ENCODE peak calls at places on chromosomes 6 and 20, in seven cellular contexts. One of them, this sample, is unnamed.

GRCh38 chr6:98054453-98054852 is 771.4 kb upstream of the MMS22L start:
- DNase-seq in ureter: no peak
- DNase-seq in sciatic nerve: no peak
- DNase-seq in nucleus accumbens: no peak
- DNase-seq in sigmoid colon: no peak
- DNase-seq in anterior cingulate cortex: no peak
- DNase-seq in ACHN: peak
- DNase-seq in this sample: no peak

GRCh38 chr6:70375166-70375565 is 38.1 kb upstream of the FAM135A start:
- DNase-seq in ureter: no peak
- DNase-seq in sciatic nerve: no peak
- DNase-seq in nucleus accumbens: no peak
- DNase-seq in sigmoid colon: no peak
- DNase-seq in anterior cingulate cortex: no peak
- DNase-seq in ACHN: peak
- DNase-seq in this sample: no peak

GRCh38 chr20:38855356-38855755 is 49.9 kb downstream of the PPP1R16B start:
- DNase-seq in ureter: no peak
- DNase-seq in sciatic nerve: no peak
- DNase-seq in nucleus accumbens: no peak
- DNase-seq in sigmoid colon: no peak
- DNase-seq in anterior cingulate cortex: no peak
- DNase-seq in ACHN: no peak
- DNase-seq in this sample: no peak

GRCh38 chr6:3419624-3420272 is 37.1 kb downstream of the SLC22A23 start:
- DNase-seq in ureter: no peak
- DNase-seq in sciatic nerve: no peak
- DNase-seq in nucleus accumbens: no peak
- DNase-seq in sigmoid colon: no peak
- DNase-seq in anterior cingulate cortex: no peak
- DNase-seq in ACHN: no peak
- DNase-seq in this sample: no peak

GRCh38 chr6:21740719-21741118 is 147.2 kb downstream of the SOX4 start:
- DNase-seq in ureter: no peak
- DNase-seq in sciatic nerve: no peak
- DNase-seq in nucleus accumbens: no peak
- DNase-seq in sigmoid colon: no peak
- DNase-seq in anterior cingulate cortex: no peak
- DNase-seq in ACHN: no peak
- DNase-seq in this sample: no peak

GRCh38 chr20:18397090-18397489 is 69.7 kb downstream of the DZANK1 start:
- DNase-seq in ureter: no peak
- DNase-seq in sciatic nerve: no peak
- DNase-seq in nucleus accumbens: no peak
- DNase-seq in sigmoid colon: no peak
- DNase-seq in anterior cingulate cortex: no peak
- DNase-seq in ACHN: no peak
- DNase-seq in this sample: no peak

GRCh38 chr6:108837236-108837971 is 10.8 kb upstream of the ARMC2 start:
- DNase-seq in ureter: no peak
- DNase-seq in sciatic nerve: no peak
- DNase-seq in nucleus accumbens: no peak
- DNase-seq in sigmoid colon: no peak
- DNase-seq in anterior cingulate cortex: no peak
- DNase-seq in ACHN: no peak
- DNase-seq in this sample: no peak

GRCh38 chr20:25707695-25708094 is 11.0 kb upstream of the ZNF337 start:
- DNase-seq in ureter: no peak
- DNase-seq in sciatic nerve: no peak
- DNase-seq in nucleus accumbens: no peak
- DNase-seq in sigmoid colon: no peak
- DNase-seq in anterior cingulate cortex: no peak
- DNase-seq in ACHN: no peak
- DNase-seq in this sample: no peak

GRCh38 chr20:48425776-48426175 is 402.0 kb downstream of the PREX1 start:
- DNase-seq in ureter: no peak
- DNase-seq in sciatic nerve: no peak
- DNase-seq in nucleus accumbens: no peak
- DNase-seq in sigmoid colon: no peak
- DNase-seq in anterior cingulate cortex: no peak
- DNase-seq in ACHN: no peak
- DNase-seq in this sample: no peak

GRCh38 chr6:35470663-35471120 is 2.5 kb downstream of the RPL10A start:
- DNase-seq in ureter: no peak
- DNase-seq in sciatic nerve: no peak
- DNase-seq in nucleus accumbens: no peak
- DNase-seq in sigmoid colon: no peak
- DNase-seq in anterior cingulate cortex: no peak
- DNase-seq in ACHN: no peak
- DNase-seq in this sample: no peak

GRCh38 chr6:13462380-13463326 is 24.7 kb downstream of the GFOD1 start:
- DNase-seq in ureter: no peak
- DNase-seq in sciatic nerve: no peak
- DNase-seq in nucleus accumbens: no peak
- DNase-seq in sigmoid colon: no peak
- DNase-seq in anterior cingulate cortex: no peak
- DNase-seq in ACHN: no peak
- DNase-seq in this sample: no peak

GRCh38 chr6:62288562-62288961 is 2.5 kb upstream of the KHDRBS2 start:
- DNase-seq in ureter: no peak
- DNase-seq in sciatic nerve: no peak
- DNase-seq in nucleus accumbens: no peak
- DNase-seq in sigmoid colon: no peak
- DNase-seq in anterior cingulate cortex: no peak
- DNase-seq in ACHN: no peak
- DNase-seq in this sample: no peak

GRCh38 chr6:1792989-1793388 is 183.3 kb downstream of the FOXC1 start:
- DNase-seq in ureter: no peak
- DNase-seq in sciatic nerve: no peak
- DNase-seq in nucleus accumbens: no peak
- DNase-seq in sigmoid colon: no peak
- DNase-seq in anterior cingulate cortex: no peak
- DNase-seq in ACHN: peak
- DNase-seq in this sample: no peak

GRCh38 chr6:28522594-28523557 is 2.8 kb upstream of the GPX5 start:
- DNase-seq in ureter: no peak
- DNase-seq in sciatic nerve: no peak
- DNase-seq in nucleus accumbens: no peak
- DNase-seq in sigmoid colon: no peak
- DNase-seq in anterior cingulate cortex: no peak
- DNase-seq in ACHN: no peak
- DNase-seq in this sample: no peak

GRCh38 chr20:635609-636338 is 17.2 kb downstream of the SRXN1 start:
- DNase-seq in ureter: no peak
- DNase-seq in sciatic nerve: no peak
- DNase-seq in nucleus accumbens: no peak
- DNase-seq in sigmoid colon: no peak
- DNase-seq in anterior cingulate cortex: no peak
- DNase-seq in ACHN: no peak
- DNase-seq in this sample: no peak

GRCh38 chr20:33688938-33689424 is 2.8 kb upstream of the E2F1 start:
- DNase-seq in ureter: no peak
- DNase-seq in sciatic nerve: no peak
- DNase-seq in nucleus accumbens: no peak
- DNase-seq in sigmoid colon: no peak
- DNase-seq in anterior cingulate cortex: no peak
- DNase-seq in ACHN: no peak
- DNase-seq in this sample: no peak

GRCh38 chr20:58891686-58892125 is 39.2 kb downstream of the GNAS start:
- DNase-seq in ureter: no peak
- DNase-seq in sciatic nerve: no peak
- DNase-seq in nucleus accumbens: peak
- DNase-seq in sigmoid colon: peak
- DNase-seq in anterior cingulate cortex: no peak
- DNase-seq in ACHN: no peak
- DNase-seq in this sample: no peak

GRCh38 chr20:19784511-19785172 is 26.6 kb downstream of the RIN2 start:
- DNase-seq in ureter: peak
- DNase-seq in sciatic nerve: no peak
- DNase-seq in nucleus accumbens: peak
- DNase-seq in sigmoid colon: peak
- DNase-seq in anterior cingulate cortex: peak
- DNase-seq in ACHN: peak
- DNase-seq in this sample: peak

GRCh38 chr20:24790746-24791283 is 158.3 kb upstream of the CST7 start:
- DNase-seq in ureter: no peak
- DNase-seq in sciatic nerve: no peak
- DNase-seq in nucleus accumbens: no peak
- DNase-seq in sigmoid colon: no peak
- DNase-seq in anterior cingulate cortex: no peak
- DNase-seq in ACHN: no peak
- DNase-seq in this sample: no peak

GRCh38 chr6:79670789-79671188 is 39.7 kb downstream of the SH3BGRL2 start:
- DNase-seq in ureter: no peak
- DNase-seq in sciatic nerve: no peak
- DNase-seq in nucleus accumbens: no peak
- DNase-seq in sigmoid colon: no peak
- DNase-seq in anterior cingulate cortex: no peak
- DNase-seq in ACHN: no peak
- DNase-seq in this sample: no peak

GRCh38 chr6:20205722-20206154 is 6.5 kb downstream of the MBOAT1 start:
- DNase-seq in ureter: no peak
- DNase-seq in sciatic nerve: no peak
- DNase-seq in nucleus accumbens: no peak
- DNase-seq in sigmoid colon: no peak
- DNase-seq in anterior cingulate cortex: no peak
- DNase-seq in ACHN: no peak
- DNase-seq in this sample: no peak

GRCh38 chr6:139577124-139577800 is 202.8 kb upstream of the CITED2 start:
- DNase-seq in ureter: no peak
- DNase-seq in sciatic nerve: no peak
- DNase-seq in nucleus accumbens: no peak
- DNase-seq in sigmoid colon: no peak
- DNase-seq in anterior cingulate cortex: no peak
- DNase-seq in ACHN: peak
- DNase-seq in this sample: no peak

GRCh38 chr6:20200761-20201160 is 11.5 kb downstream of the MBOAT1 start:
- DNase-seq in ureter: no peak
- DNase-seq in sciatic nerve: no peak
- DNase-seq in nucleus accumbens: no peak
- DNase-seq in sigmoid colon: no peak
- DNase-seq in anterior cingulate cortex: no peak
- DNase-seq in ACHN: no peak
- DNase-seq in this sample: no peak

GRCh38 chr20:7493311-7493710 is 446.9 kb downstream of the HAO1 start:
- DNase-seq in ureter: no peak
- DNase-seq in sciatic nerve: no peak
- DNase-seq in nucleus accumbens: no peak
- DNase-seq in sigmoid colon: no peak
- DNase-seq in anterior cingulate cortex: no peak
- DNase-seq in ACHN: no peak
- DNase-seq in this sample: no peak

This sample was measured in GM12864.